ENCODE peak calls at places on chromosomes 1 and 21, in five cellular contexts. G is fibroblast of mammary gland, N is RWPE1, C is GM10248, H is astrocyte of the cerebellum. A is an unnamed sample.

GRCh38 chr1:33346921-33347649 is 26.2 kb upstream of the A3GALT2 start:
- DNase-seq in C (no peak), G (peak), H (peak), N (peak), A (no peak)

GRCh38 chr1:27360159-27361043 is 6.4 kb downstream of the MAP3K6 start:
- DNase-seq in N (no peak), C (peak), H (no peak), G (no peak), A (no peak)

GRCh38 chr1:191592111-191592510 is 566.2 kb upstream of the RGS18 start:
- DNase-seq in C (no peak), N (no peak), G (no peak), H (no peak), A (no peak)

GRCh38 chr1:27521336-27522147 is 31.6 kb upstream of the WASF2 start:
- DNase-seq in N (no peak), C (no peak), G (no peak), H (no peak), A (peak)

GRCh38 chr1:227355542-227356270 is 37.4 kb upstream of the CDC42BPA start:
- DNase-seq in H (no peak), N (no peak), C (no peak), G (no peak), A (no peak)

GRCh38 chr1:18907914-18908845 is 5.8 kb upstream of the ALDH4A1 start:
- DNase-seq in G (no peak), H (no peak), C (no peak), N (no peak), A (no peak)

GRCh38 chr1:3995141-3995780 is 95.2 kb upstream of the C1orf174 start:
- DNase-seq in N (no peak), H (no peak), G (no peak), C (no peak), A (no peak)

GRCh38 chr1:65724151-65724550 is 68.5 kb upstream of the PDE4B start:
- DNase-seq in H (no peak), N (no peak), C (no peak), G (no peak), A (no peak)

GRCh38 chr1:51061231-51061943 is 40.6 kb upstream of the C1orf185 start:
- DNase-seq in G (no peak), H (no peak), C (no peak), N (no peak), A (no peak)

GRCh38 chr1:225449261-225449660 is 21.4 kb upstream of the LBR start:
- DNase-seq in H (no peak), N (peak), G (no peak), C (no peak), A (no peak)

GRCh38 chr1:54708385-54708784 is 7.3 kb upstream of the TTC4 start:
- DNase-seq in G (no peak), N (no peak), H (no peak), C (no peak), A (no peak)

GRCh38 chr1:197600751-197601150 is 174.5 kb downstream of the DENND1B start:
- DNase-seq in H (no peak), G (no peak), N (no peak), C (no peak), A (no peak)

GRCh38 chr1:23791434-23792047 is 596 bp downstream of the LYPLA2 start:
- DNase-seq in C (peak), G (no peak), N (peak), H (no peak), A (peak)

GRCh38 chr1:4755301-4756183 is 101.1 kb downstream of the AJAP1 start:
- DNase-seq in C (no peak), H (no peak), G (peak), N (no peak), A (no peak)

GRCh38 chr1:207397525-207397926 is 56.6 kb upstream of the CR2 start:
- DNase-seq in G (no peak), C (no peak), H (no peak), N (no peak), A (no peak)

GRCh38 chr1:46687910-46688509 is 16.4 kb downstream of the TEX38 start:
- DNase-seq in C (no peak), N (no peak), H (no peak), G (no peak), A (no peak)

GRCh38 chr1:78522136-78522535 is 31.4 kb downstream of the PTGFR start:
- DNase-seq in H (no peak), N (no peak), G (no peak), C (no peak), A (no peak)

GRCh38 chr21:44567481-44568171 is 5.9 kb upstream of the KRTAP10-4 start:
- DNase-seq in C (peak), N (no peak), H (no peak), G (no peak), A (no peak)

GRCh38 chr21:26070822-26071425 is 99.6 kb downstream of the APP start:
- DNase-seq in N (no peak), G (peak), C (no peak), H (peak), A (no peak)

GRCh38 chr1:220012259-220012658 is 34.0 kb downstream of the EPRS1 start:
- DNase-seq in C (no peak), H (no peak), N (no peak), G (peak), A (no peak)

GRCh38 chr1:99659755-99660210 is 13.9 kb downstream of the PALMD start:
- DNase-seq in G (peak), N (peak), C (no peak), H (no peak), A (peak)

GRCh38 chr1:16926491-16927195 is 4.9 kb downstream of the CROCC start:
- DNase-seq in G (no peak), C (no peak), H (peak), N (no peak), A (no peak)

GRCh38 chr1:16925635-16926490 is 4.1 kb downstream of the CROCC start:
- DNase-seq in C (peak), N (peak), H (no peak), G (no peak), A (peak)

GRCh38 chr1:16922885-16923431 is 1.2 kb downstream of the CROCC start:
- DNase-seq in G (no peak), C (no peak), N (no peak), H (no peak), A (peak)

GRCh38 chr1:16924216-16924918 is 2.6 kb downstream of the CROCC start:
- DNase-seq in G (no peak), H (no peak), N (no peak), C (no peak), A (peak)

DNA sequence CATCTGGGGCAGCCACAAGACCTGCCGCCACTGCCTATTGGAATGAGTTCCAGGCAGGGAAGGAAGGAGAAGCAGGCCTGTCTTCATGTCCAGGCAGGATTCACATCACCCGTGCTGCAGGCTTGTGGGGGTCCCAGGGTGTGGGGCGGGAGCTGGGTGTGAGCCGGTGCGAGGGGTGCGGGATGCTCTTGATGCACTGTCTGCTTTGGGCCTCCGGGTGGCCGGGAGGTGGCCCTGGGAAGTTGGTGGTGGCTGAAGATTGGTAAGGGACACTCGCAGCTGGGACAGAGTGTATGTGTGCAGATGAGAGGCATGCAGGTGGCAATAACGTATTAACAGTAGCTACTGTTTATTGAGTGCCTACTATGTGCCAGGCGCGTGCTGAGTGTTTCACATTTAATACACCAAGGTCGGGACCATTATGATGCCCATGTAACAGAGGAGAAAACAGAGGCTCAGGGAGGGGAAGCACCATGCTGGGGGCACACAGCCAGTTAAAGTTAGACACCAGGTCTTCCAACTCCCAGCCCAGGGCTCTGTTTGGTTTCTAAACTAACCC is 3.3 kb downstream of the CROCC start:
- DNase-seq in H (no peak), N (no peak), G (no peak), C (no peak), A (no peak)
- TF ChIP-seq CTCF in H (peak), N (no peak), G (no peak), C (no peak), A (no peak)

GRCh38 chr1:158521666-158522058 is 32.5 kb downstream of the OR6Y1 start:
- DNase-seq in C (no peak), G (no peak), H (no peak), N (no peak), A (no peak)

GRCh38 chr1:158527190-158527815 is 26.9 kb downstream of the OR6Y1 start:
- DNase-seq in C (no peak), N (peak), H (no peak), G (peak), A (no peak)
- TF ChIP-seq CTCF in C (peak), N (peak), H (no peak), G (peak), A (peak)

GRCh38 chr1:57770236-57770635 is 346.4 kb upstream of the DAB1 start:
- DNase-seq in N (no peak), H (no peak), C (no peak), G (no peak), A (no peak)

GRCh38 chr1:57770772-57771171 is 346.9 kb upstream of the DAB1 start:
- DNase-seq in C (no peak), H (no peak), G (peak), N (no peak), A (no peak)
- TF ChIP-seq CTCF in C (no peak), H (peak), G (peak), N (no peak), A (no peak)

GRCh38 chr1:151908228-151908691 is 1.1 kb downstream of the THEM4 start:
- DNase-seq in C (no peak), N (no peak), G (peak), H (no peak), A (no peak)
- TF ChIP-seq CTCF in C (peak), N (peak), G (peak), H (no peak), A (no peak)

DNA sequence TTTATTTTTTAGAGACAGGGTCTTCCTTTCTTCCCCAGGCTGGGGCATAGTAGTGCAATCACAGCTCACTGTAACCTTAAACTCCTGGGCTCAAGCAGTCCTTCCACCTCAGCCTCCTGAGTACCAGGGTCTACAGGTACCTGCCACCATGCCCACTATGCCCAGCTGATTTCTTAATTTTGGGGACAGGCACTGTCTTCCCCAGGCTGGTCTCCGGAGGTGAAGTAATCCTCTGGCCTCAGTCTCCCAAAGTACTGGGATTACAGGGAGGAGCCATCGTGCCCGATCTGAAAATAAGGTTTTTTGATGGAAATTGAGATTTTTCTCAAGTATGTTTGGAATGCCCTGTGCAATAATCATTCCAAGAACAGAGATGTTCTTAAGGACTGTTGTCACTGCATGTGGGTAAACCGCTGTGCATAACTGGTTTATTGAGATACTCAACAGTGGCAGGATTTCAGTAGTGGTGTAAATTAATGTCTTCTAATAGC is 934 bp upstream of the MSH4 start:
- DNase-seq in H (no peak), N (no peak), G (no peak), C (no peak), A (no peak)
- TF ChIP-seq CTCF in H (no peak), N (no peak), G (no peak), C (no peak), A (no peak)

DNA sequence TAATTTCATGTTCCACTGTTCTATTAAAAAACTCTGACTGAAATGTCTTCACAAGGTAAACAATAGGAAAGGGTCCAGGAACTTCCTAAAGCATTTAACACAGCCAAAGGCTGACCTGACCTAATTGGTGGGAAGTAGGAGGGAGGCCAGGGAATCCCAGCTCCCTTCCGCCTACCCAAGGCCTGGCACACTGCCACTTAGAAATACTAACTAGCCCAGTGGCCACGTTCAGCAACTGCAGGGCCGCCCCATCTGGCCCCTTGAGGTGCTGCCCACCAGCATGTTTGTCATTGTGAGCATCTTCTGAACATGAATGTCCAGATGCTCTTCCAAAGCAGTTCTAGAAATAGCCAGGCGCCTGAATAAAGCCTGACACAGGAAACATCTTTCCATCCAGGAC is 44.7 kb upstream of the BCL9 start:
- DNase-seq in N (peak), C (no peak), H (peak), G (peak), A (peak)
- TF ChIP-seq CTCF in N (peak), C (no peak), H (peak), G (peak), A (peak)